ENCODE peak calls at places on chromosomes 11 and 22, in five cellular contexts. P is stimulated activated CD8-positive, alpha-beta memory T cell treated with anti-CD3 and anti-CD28 coated beads, Interleukin-7, amount 100 ng/mL, for 1 hour; B is HCEC 1CT; L is activated gamma-delta T cell treated with anti-CD3 and anti-CD28 coated beads, Interleukin-2, amount 50 U/mL, for 16 hours; C is CD4-positive, alpha-beta memory T cell. O is an unnamed sample.

GRCh38 chr22:44326549-44326881 is 13.8 kb upstream of the SHISAL1 start:
- DNase-seq in C (no peak), P (no peak), L (no peak), B (no peak), O (no peak)

GRCh38 chr11:37946155-37946766 is 1348.2 kb upstream of the RAG2 start:
- DNase-seq in P (no peak), C (no peak), L (no peak), B (no peak), O (no peak)

GRCh38 chr11:57546869-57547518 is 9.6 kb downstream of the SMTNL1 start:
- DNase-seq in P (no peak), B (peak; percentile 64), L (no peak), C (no peak), O (no peak)

GRCh38 chr11:65636810-65637557 is 917 bp upstream of the SIPA1 start:
- DNase-seq in B (no peak), L (no peak), C (no peak), P (no peak), O (no peak)

GRCh38 chr22:25368271-25368670 is 148.8 kb downstream of the CRYBB2 start:
- DNase-seq in C (no peak), B (peak; percentile 10), L (no peak), P (no peak), O (no peak)

GRCh38 chr11:67482736-67483497 is at the start of gene AIP:
- DNase-seq in P (peak; percentile 92), B (peak; percentile 97), C (peak; percentile 97), L (peak; percentile 95), O (peak; percentile 96)

GRCh38 chr11:128862913-128863660 is 4.0 kb downstream of the KCNJ1 start:
- DNase-seq in C (no peak), P (no peak), B (peak; percentile 58), L (no peak), O (no peak)

GRCh38 chr22:41034741-41035140 is 57.7 kb upstream of the EP300 start:
- DNase-seq in B (no peak), C (no peak), P (no peak), L (no peak), O (no peak)

GRCh38 chr22:46043816-46044717 is 67.1 kb upstream of the WNT7B start:
- DNase-seq in P (no peak), L (no peak), C (peak; percentile 24), B (no peak), O (no peak)

GRCh38 chr11:64629796-64630562 is 39.0 kb downstream of the SLC22A12 start:
- DNase-seq in B (no peak), L (no peak), C (no peak), P (no peak), O (no peak)

GRCh38 chr11:75719639-75720239 is 2.1 kb downstream of the MOGAT2 start:
- DNase-seq in L (no peak), P (no peak), C (no peak), B (no peak), O (no peak)

GRCh38 chr11:12606597-12606996 is 67.6 kb upstream of the TEAD1 start:
- DNase-seq in B (peak; percentile 80), C (no peak), P (no peak), L (no peak), O (no peak)